ENCODE peak calls at places on chromosomes 4 and X, in seven cellular contexts. K is stimulated activated CD4-positive, alpha-beta T cell treated with anti-CD3 and anti-CD28 coated beads, Interleukin-15, amount 100 ng/mL, for 1 hour; O is NCI-H774; R is endothelial cell; S is activated gamma-delta T cell treated with Interleukin-2 at 50 U/mL for 16 hours; H is body of pancreas; L is substantia nigra. J is an unnamed sample.

GRCh38 chrX:69070949-69071650 is 94.2 kb downstream of the PJA1 start:
- DNase-seq in O (no peak), H (peak), R (no peak), S (no peak), L (peak), K (no peak), J (no peak)

GRCh38 chr4:186485621-186486062 is 69.7 kb downstream of the MTNR1A start:
- DNase-seq in R (peak), H (peak), O (no peak), L (peak), S (no peak), K (no peak), J (no peak)

GRCh38 chr4:125547842-125548241 is 233.1 kb downstream of the FAT4 start:
- DNase-seq in H (no peak), O (no peak), L (no peak), S (no peak), K (no peak), R (no peak), J (no peak)

GRCh38 chr4:24328711-24329110 is 255.6 kb downstream of the DHX15 start:
- DNase-seq in S (no peak), K (no peak), L (no peak), H (no peak), O (no peak), R (no peak), J (no peak)

GRCh38 chr4:3524349-3524748 is 7.9 kb downstream of the LRPAP1 start:
- DNase-seq in L (no peak), K (no peak), S (no peak), O (no peak), R (no peak), H (no peak), J (no peak)

GRCh38 chr4:7662507-7662846 is 227.7 kb upstream of the PSAPL1 start:
- DNase-seq in K (no peak), S (no peak), H (no peak), R (no peak), L (no peak), O (no peak), J (no peak)

GRCh38 chr4:26647523-26648224 is 63.8 kb downstream of the TBC1D19 start:
- DNase-seq in O (no peak), K (no peak), L (no peak), S (no peak), H (no peak), R (no peak), J (no peak)

GRCh38 chr4:95165926-95166524 is 382.7 kb downstream of the UNC5C start:
- DNase-seq in H (peak), R (peak), K (no peak), L (peak), O (peak), S (no peak), J (no peak)

GRCh38 chr4:142091691-142092182 is 455.4 kb downstream of the IL15 start:
- DNase-seq in O (no peak), R (no peak), L (no peak), S (no peak), H (peak), K (no peak), J (no peak)

GRCh38 chr4:182255421-182256190 is 12.4 kb downstream of the TENM3 start:
- DNase-seq in R (no peak), O (no peak), K (no peak), S (no peak), H (no peak), L (no peak), J (no peak)